ENCODE peak calls at places on chromosomes 16 and 17, in four cellular contexts. A is right cardiac atrium, P is Panc1, B is left ventricle myocardium inferior. H is an unnamed sample.

GRCh38 chr16:70635356-70636016 is 10.9 kb upstream of the IL34 start:
- DNase-seq in A (no peak), P (no peak), B (peak), H (no peak)

GRCh38 chr17:69729937-69730336 is 315.4 kb downstream of the MAP2K6 start:
- DNase-seq in A (no peak), P (no peak), B (no peak), H (no peak)

GRCh38 chr16:21302898-21303528 is 24.9 kb upstream of the CRYM start:
- DNase-seq in A (no peak), P (peak), B (no peak), H (no peak)

GRCh38 chr17:57718878-57719277 is 26.2 kb downstream of the CCDC182 start:
- DNase-seq in A (no peak), P (no peak), B (no peak), H (no peak)

GRCh38 chr17:50149425-50150353 is 788 bp downstream of the PPP1R9B start:
- DNase-seq in A (peak), P (no peak), B (peak), H (no peak)

GRCh38 chr16:803751-804075 is 3.2 kb upstream of the GNG13 start:
- DNase-seq in A (no peak), P (no peak), B (no peak), H (no peak)

GRCh38 chr17:40534431-40535189 is 30.7 kb downstream of the CCR7 start:
- DNase-seq in A (no peak), P (no peak), B (no peak), H (no peak)

GRCh38 chr16:30927789-30928378 is 4.5 kb downstream of the FBXL19 start:
- DNase-seq in A (no peak), P (no peak), B (no peak), H (no peak)

GRCh38 chr17:34378664-34379101 is 15.7 kb upstream of the CCL1 start:
- DNase-seq in A (no peak), P (no peak), B (no peak), H (no peak)

GRCh38 chr16:54930034-54930938 is at the start of gene IRX5:
- DNase-seq in A (peak), P (peak), B (peak), H (peak)

GRCh38 chr16:57781741-57782606 is 20.3 kb downstream of the KIFC3 start:
- DNase-seq in A (no peak), P (no peak), B (no peak), H (no peak)

GRCh38 chr17:30599424-30600061 is 122.3 kb downstream of the GOSR1 start:
- DNase-seq in A (no peak), P (no peak), B (no peak), H (no peak)

GRCh38 chr16:53864819-53865491 is 161.0 kb downstream of the FTO start:
- DNase-seq in A (no peak), P (no peak), B (no peak), H (no peak)

GRCh38 chr17:7704601-7705268 is at the start of gene EFNB3:
- DNase-seq in A (no peak), P (no peak), B (no peak), H (no peak)

GRCh38 chr16:83933885-83934683 is 19.0 kb upstream of the OSGIN1 start:
- DNase-seq in A (no peak), P (no peak), B (no peak), H (no peak)

GRCh38 chr17:1979182-1979980 is 45.8 kb downstream of the RTN4RL1 start:
- DNase-seq in A (no peak), P (no peak), B (no peak), H (no peak)

GRCh38 chr17:42203354-42203753 is 9.1 kb upstream of the GHDC start:
- DNase-seq in A (no peak), P (no peak), B (no peak), H (no peak)

GRCh38 chr16:14360326-14361037 is 269.6 kb downstream of the PARN start:
- DNase-seq in A (no peak), P (no peak), B (no peak), H (no peak)

GRCh38 chr16:14364112-14364385 is 266.0 kb downstream of the PARN start:
- DNase-seq in A (no peak), P (no peak), B (no peak), H (no peak)

GRCh38 chr16:14365200-14365851 is 264.7 kb downstream of the PARN start:
- DNase-seq in A (no peak), P (no peak), B (no peak), H (no peak)

GRCh38 chr16:14364386-14365199 is 265.5 kb downstream of the PARN start:
- DNase-seq in A (no peak), P (no peak), B (no peak), H (no peak)

DNA sequence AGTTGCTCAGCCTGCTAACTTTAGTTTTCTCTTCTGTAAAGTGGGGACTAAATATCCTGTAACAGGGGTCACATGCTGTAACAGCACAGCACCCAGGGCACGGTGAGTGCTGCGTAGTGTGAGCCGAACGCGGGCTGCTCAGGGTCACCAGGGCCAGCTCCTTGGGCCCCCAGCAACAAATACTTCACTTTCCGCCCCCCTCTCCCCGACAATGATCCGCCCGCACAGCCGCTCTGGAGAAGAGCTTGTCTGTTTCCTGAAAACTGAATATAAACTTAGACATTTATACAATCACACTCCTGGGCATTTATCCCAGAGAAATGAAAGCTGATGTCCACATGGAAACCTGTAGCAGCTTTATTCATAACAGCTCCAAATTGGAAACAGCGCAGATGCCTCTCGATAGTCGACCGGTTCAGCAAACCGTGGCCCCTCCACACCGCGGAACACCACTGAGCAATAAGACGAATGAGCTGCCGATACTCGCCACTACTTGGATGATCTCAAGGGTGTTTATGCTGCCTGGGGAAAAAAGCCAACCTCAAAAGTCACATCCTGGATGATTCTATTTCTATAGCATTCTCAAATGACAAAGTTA is 267.2 kb downstream of the PARN start:
- DNase-seq in A (no peak), P (no peak), B (no peak), H (peak)
- H3K4me3 ChIP-seq in A (no peak), P (no peak), B (no peak), H (peak)

DNA sequence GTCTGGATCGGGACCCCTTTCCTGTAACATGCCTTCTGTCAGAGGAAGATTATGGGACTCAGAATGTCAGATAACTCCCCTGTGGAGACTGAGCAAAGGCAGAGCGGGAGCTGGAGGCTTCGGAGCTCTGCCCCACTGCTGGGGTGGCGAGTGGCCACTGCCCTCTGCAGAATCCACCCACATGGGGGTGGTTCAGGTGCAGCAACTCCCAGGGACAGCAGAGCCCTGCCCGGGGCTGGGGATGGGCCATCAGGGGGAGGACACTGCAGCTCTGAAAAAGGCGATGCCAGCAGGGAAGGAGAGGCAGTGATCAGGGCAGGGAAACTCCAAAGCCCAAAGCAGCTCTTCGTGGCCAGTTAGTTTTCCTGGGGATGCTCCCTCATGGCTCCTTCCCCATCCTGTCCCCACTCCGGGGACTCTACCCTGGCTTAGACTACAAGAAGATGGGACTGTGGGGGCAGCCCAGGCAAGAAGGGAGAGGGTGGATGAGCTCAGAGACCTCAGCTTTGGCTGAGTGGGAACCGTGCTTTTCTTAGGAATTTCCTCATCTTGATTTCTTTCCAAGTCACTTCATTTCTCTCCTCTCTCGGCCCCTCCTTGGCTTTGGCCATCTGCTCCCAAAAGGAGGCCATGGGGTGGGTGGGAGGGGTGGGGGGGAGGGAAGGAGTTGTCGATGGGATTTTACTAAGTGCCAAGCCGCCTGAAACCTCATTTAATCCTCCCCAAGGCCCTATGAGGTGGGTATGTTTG is 4.0 kb downstream of the CA4 start:
- DNase-seq in A (no peak), P (no peak), B (no peak), H (no peak)
- H3K4me3 ChIP-seq in A (no peak), P (no peak), B (peak), H (no peak)

GRCh38 chr17:45759761-45760160 is 24.4 kb upstream of the CRHR1 start:
- DNase-seq in A (no peak), P (no peak), B (no peak), H (no peak)
- H3K4me3 ChIP-seq in A (no peak), P (no peak), B (no peak), H (no peak)

DNA sequence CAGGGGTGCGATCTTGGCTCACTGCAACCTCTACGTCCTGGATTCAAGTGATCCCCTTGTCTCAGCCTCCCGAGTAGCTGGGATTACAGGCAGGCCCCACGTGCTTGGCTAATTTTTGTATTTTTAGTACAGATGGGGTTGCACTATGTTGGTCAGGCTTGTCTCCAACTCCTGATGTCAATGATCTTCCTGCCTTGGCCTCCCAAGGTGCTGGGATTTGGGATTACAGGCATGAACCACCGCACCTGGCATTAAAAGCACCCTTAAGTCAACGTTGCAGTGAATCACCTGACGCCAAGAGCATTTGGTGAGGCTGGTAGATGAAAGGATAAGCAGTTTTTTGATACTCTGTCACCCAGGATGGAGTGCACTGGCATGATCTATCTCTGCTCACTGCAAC is 59.0 kb downstream of the NDE1 start:
- DNase-seq in A (no peak), P (no peak), B (no peak), H (no peak)
- H3K4me3 ChIP-seq in A (no peak), P (no peak), B (no peak), H (no peak)

GRCh38 chr16:81780350-81780749 is 1.3 kb downstream of the PLCG2 start:
- DNase-seq in A (no peak), P (no peak), B (no peak), H (no peak)
- H3K4me3 ChIP-seq in A (no peak), P (peak), B (peak), H (no peak)

GRCh38 chr16:82630219-82630618 is 3.5 kb downstream of the CDH13 start:
- DNase-seq in A (no peak), P (no peak), B (no peak), H (no peak)

GRCh38 chr16:82629441-82630027 is 2.8 kb downstream of the CDH13 start:
- DNase-seq in A (no peak), P (no peak), B (no peak), H (no peak)

GRCh38 chr16:82631701-82632685 is 5.2 kb downstream of the CDH13 start:
- DNase-seq in A (no peak), P (no peak), B (no peak), H (peak)

GRCh38 chr16:82628741-82629140 is 2.0 kb downstream of the CDH13 start:
- DNase-seq in A (no peak), P (no peak), B (no peak), H (peak)

GRCh38 chr16:82630688-82631087 is 3.9 kb downstream of the CDH13 start:
- DNase-seq in A (no peak), P (no peak), B (no peak), H (no peak)
- H3K4me3 ChIP-seq in A (no peak), P (no peak), B (peak), H (no peak)

DNA sequence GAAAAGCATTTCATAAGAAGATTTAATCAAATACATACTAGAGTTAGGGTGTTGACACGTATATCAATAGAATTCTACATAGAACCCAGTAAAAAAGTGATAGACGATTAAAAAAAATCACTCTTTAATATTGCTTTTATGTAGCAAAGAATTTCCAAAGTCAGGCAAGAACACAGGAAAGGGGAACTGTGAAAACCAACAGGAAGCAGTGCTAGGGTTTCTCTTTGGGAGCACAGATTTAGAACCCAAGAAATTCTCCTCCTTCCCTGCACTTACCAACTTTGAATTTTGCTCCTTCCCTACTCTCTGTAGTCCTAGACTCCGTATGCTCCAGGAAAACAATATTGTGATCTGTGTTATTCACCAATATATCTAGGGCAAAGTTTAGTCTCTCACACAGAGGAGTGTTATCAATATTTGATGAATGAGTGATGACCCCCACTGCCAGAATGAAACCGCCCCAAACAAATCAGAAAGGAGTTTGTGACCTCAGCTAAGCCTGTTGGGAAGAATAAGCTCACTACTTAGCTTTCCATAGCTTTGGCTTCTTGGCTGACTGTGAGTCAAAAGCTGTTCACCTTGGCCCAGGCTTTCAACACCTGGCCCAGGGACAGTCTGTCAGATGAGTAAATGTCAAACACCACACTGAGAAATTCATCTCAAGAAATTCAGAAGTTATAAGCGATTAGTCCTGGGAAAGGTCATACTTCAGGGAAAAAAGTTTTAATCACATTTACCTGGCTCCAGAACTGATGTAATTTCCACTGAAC is 8.6 kb downstream of the RFWD3 start:
- DNase-seq in A (no peak), P (no peak), B (no peak), H (no peak)
- H3K4me3 ChIP-seq in A (no peak), P (no peak), B (no peak), H (no peak)